ENCODE peak calls at places on chromosomes 11 and 22, in nine cellular contexts. Z is NAMALWA, W is fibroblast of mammary gland, P is HS-27A, L is skeletal muscle cell, R is AG08395, X is right lobe of liver, I is IMR-90, E is NCI-H1105 treated with DMSO at 0.1 percent for 48 hours. N is an unnamed sample.

GRCh38 chr11:414333-414857 is 404 bp downstream of the SIGIRR start:
- DNase-seq in Z (no peak), W (no peak), P (no peak), L (no peak), R (no peak), X (peak; percentile 49), I (no peak), E (no peak), N (no peak)

GRCh38 chr22:37001826-37002225 is 17.4 kb downstream of the TST start:
- DNase-seq in Z (no peak), W (no peak), P (no peak), L (no peak), R (no peak), X (no peak), I (no peak), E (no peak), N (no peak)

GRCh38 chr11:117992620-117993019 is 6.4 kb downstream of the IL10RA start:
- DNase-seq in Z (no peak), W (no peak), P (no peak), L (no peak), R (no peak), X (no peak), I (no peak), E (no peak), N (no peak)

GRCh38 chr11:6670202-6670830 is 12.8 kb downstream of the MRPL17 start:
- DNase-seq in Z (no peak), W (no peak), P (no peak), L (no peak), R (no peak), X (no peak), I (no peak), E (no peak), N (no peak)

GRCh38 chr11:21485426-21485825 is 707.5 kb upstream of the ANO5 start:
- DNase-seq in Z (no peak), W (no peak), P (no peak), L (no peak), R (no peak), X (no peak), I (no peak), E (no peak), N (no peak)

GRCh38 chr22:34579519-34579918 is 486.4 kb upstream of the ISX start:
- DNase-seq in Z (no peak), W (no peak), P (no peak), L (no peak), R (no peak), X (no peak), I (no peak), E (no peak), N (no peak)

GRCh38 chr22:39343259-39344045 is 6.3 kb upstream of the SYNGR1 start:
- DNase-seq in Z (peak; percentile 78), W (peak; percentile 45), P (no peak), L (no peak), R (peak; percentile 79), X (peak; percentile 67), I (peak; percentile 58), E (peak; percentile 15), N (peak; percentile 63)

GRCh38 chr11:74822187-74822586 is 73.5 kb downstream of the RNF169 start:
- DNase-seq in Z (no peak), W (peak; percentile 68), P (no peak), L (peak; percentile 25), R (peak; percentile 40), X (no peak), I (peak; percentile 94), E (no peak), N (peak; percentile 76)

GRCh38 chr22:26550498-26551033 is 38.3 kb upstream of the TFIP11 start:
- DNase-seq in Z (no peak), W (peak; percentile 92), P (peak; percentile 99), L (peak; percentile 83), R (peak; percentile 94), X (peak; percentile 93), I (peak; percentile 98), E (no peak), N (peak; percentile 98)

GRCh38 chr11:45921561-45922424 is 663 bp upstream of the LARGE2 start:
- DNase-seq in Z (no peak), W (no peak), P (no peak), L (no peak), R (no peak), X (peak; percentile 66), I (no peak), E (peak; percentile 91), N (no peak)

GRCh38 chr11:122226810-122227379 is 110.9 kb upstream of the BLID start:
- DNase-seq in Z (no peak), W (peak; percentile 96), P (no peak), L (peak; percentile 82), R (peak; percentile 79), X (no peak), I (no peak), E (no peak), N (peak; percentile 98)

GRCh38 chr11:76788661-76789442 is 5.7 kb downstream of the TSKU start:
- DNase-seq in Z (no peak), W (no peak), P (no peak), L (no peak), R (no peak), X (peak; percentile 75), I (no peak), E (no peak), N (no peak)